ENCODE peak calls at places on chromosomes 6 and 20, in five cellular contexts. L, R, W, C and B are unnamed samples.

GRCh38 chr20:22711981-22712755 is 127.8 kb upstream of the FOXA2 start:
- DNase-seq in L (no peak), R (no peak), W (no peak), C (no peak), B (no peak)

GRCh38 chr6:23413327-23414203 is 712.5 kb upstream of the NRSN1 start:
- DNase-seq in L (peak; percentile 50), R (no peak), W (peak; percentile 66), C (no peak), B (no peak)

GRCh38 chr6:128118401-128118800 is 217.5 kb upstream of the THEMIS start:
- DNase-seq in L (peak; percentile 65), R (no peak), W (peak; percentile 60), C (no peak), B (no peak)

GRCh38 chr6:119339941-119340456 is 9.6 kb downstream of the MAN1A1 start:
- DNase-seq in L (peak; percentile 13), R (no peak), W (no peak), C (no peak), B (no peak)

GRCh38 chr6:45044510-45045252 is 283.4 kb upstream of the RUNX2 start:
- DNase-seq in L (no peak), R (no peak), W (no peak), C (no peak), B (no peak)

GRCh38 chr20:63059684-63060056 is 52.9 kb upstream of the BHLHE23 start:
- DNase-seq in L (no peak), R (no peak), W (no peak), C (no peak), B (no peak)

GRCh38 chr6:32195902-32196681 is 3.6 kb upstream of the GPSM3 start:
- DNase-seq in L (peak; percentile 91), R (peak; percentile 90), W (peak; percentile 88), C (peak; percentile 84), B (peak; percentile 94)

GRCh38 chr20:688809-689208 is 13.2 kb upstream of the SCRT2 start:
- DNase-seq in L (no peak), R (no peak), W (peak; percentile 2), C (peak; percentile 81), B (peak; percentile 77)

GRCh38 chr6:169866140-169866534 is 114.7 kb downstream of the ERMARD start:
- DNase-seq in L (no peak), R (peak; percentile 22), W (no peak), C (no peak), B (no peak)

GRCh38 chr20:25178563-25179438 is 16.7 kb upstream of the ENTPD6 start:
- DNase-seq in L (peak; percentile 66), R (peak; percentile 48), W (peak; percentile 91), C (peak; percentile 29), B (peak; percentile 52)

GRCh38 chr20:38542994-38543906 is 37.7 kb upstream of the ADIG start:
- DNase-seq in L (no peak), R (no peak), W (no peak), C (no peak), B (no peak)

GRCh38 chr20:54172856-54173652 is 732 bp downstream of the CYP24A1 start:
- DNase-seq in L (no peak), R (peak; percentile 79), W (no peak), C (peak; percentile 49), B (peak; percentile 57)

GRCh38 chr20:54174452-54175175 is 828 bp upstream of the CYP24A1 start:
- DNase-seq in L (no peak), R (peak; percentile 47), W (no peak), C (peak; percentile 18), B (peak; percentile 19)

GRCh38 chr20:54176610-54177009 is 2.8 kb upstream of the CYP24A1 start:
- DNase-seq in L (no peak), R (no peak), W (no peak), C (no peak), B (peak; percentile 31)

GRCh38 chr20:54172532-54172855 is 1.3 kb downstream of the CYP24A1 start:
- DNase-seq in L (no peak), R (no peak), W (no peak), C (no peak), B (no peak)

DNA sequence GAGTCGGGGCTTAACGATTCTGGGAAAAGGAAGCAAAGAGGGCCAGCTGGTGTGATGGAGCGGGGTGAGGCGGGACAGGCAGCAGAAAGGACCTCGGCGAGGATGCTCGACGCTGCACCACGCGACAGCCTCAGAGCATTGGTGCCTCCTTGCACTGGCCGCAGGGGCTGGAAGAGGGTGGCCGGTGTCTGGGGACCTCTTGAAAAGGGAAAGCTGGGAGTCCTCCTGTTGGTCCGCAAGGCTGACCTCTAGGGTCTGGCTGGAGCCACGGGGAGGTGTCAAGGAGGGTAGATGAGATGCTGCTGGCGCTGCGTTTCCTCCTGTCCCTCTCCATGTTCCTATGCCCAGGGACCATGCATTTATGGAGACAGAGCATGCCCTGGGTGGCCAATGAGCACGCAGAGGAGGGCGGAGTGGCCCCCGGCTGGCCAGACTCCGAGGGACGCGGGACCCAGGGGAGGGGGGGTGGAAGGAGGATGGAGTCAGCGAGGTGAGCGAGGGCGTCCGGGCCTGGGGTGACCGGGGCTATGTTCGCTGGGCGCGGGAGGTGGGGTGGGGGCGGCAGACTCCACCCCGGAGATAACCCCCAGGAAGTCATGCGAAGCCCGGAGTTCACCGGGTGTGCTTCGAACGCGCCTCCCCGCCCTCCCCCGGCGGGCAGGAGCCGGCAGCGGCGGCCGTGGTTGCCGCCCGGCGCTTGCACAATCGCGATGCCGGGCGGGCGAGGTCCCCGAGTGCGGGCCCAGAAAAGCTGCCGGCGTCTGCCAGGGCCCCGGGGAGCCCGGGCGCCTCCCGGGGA is at the start of gene CYP24A1:
- DNase-seq in L (no peak), R (peak; percentile 78), W (no peak), C (peak; percentile 12), B (peak; percentile 57)
- H2BK15ac ChIP-seq in L (no peak within 1 kb of the TSS), R (no peak within 1 kb of the TSS), W (no peak within 1 kb of the TSS), C (no peak within 1 kb of the TSS), B (no peak within 1 kb of the TSS)

GRCh38 chr20:31566658-31567379 is 38.3 kb upstream of the ID1 start:
- DNase-seq in L (no peak), R (peak; percentile 56), W (no peak), C (no peak), B (no peak)
- H3K9ac ChIP-seq in L (no peak overlapping the region), R (no peak overlapping the region), W (no peak overlapping the region), C (no peak overlapping the region), B (no peak overlapping the region)

DNA sequence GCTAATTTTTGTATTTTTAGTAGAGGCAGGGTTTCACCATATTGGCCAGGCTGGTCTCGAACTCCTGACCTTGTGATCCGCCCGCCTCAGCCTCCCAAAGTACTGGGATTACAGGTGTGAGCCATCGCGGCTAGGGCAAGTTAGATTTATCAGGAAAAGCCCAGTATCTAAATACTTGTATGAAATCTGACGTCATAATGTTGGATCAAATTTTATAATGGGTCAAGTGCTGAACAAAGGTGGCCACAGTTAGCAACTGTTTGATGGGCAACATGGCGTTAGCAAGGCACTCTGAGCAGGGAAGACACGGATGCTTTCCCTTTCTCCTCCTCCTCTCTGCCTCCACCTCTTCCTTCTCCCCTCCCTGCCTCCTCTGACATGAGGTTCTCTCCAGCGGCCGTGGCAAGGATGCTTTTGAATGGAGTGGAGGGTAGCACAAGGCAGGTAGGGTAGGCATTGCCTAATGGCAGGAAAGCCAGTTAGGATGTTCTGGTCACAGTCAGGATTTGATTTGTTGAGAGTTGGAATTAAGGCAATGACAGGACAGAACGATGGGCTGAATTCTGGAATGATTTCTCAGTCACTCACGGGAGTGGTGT is 149.6 kb downstream of the BCAS1 start:
- DNase-seq in L (no peak), R (no peak), W (no peak), C (no peak), B (no peak)
- H2BK15ac ChIP-seq in L (no peak overlapping the region), R (peak overlapping the region; percentile 90), W (peak overlapping the region; percentile 71), C (no peak overlapping the region), B (no peak overlapping the region)

GRCh38 chr6:143680157-143680556 is 2.4 kb downstream of the PHACTR2 start:
- DNase-seq in L (no peak), R (no peak), W (no peak), C (no peak), B (peak; percentile 52)

GRCh38 chr6:143677577-143677890 is 231 bp upstream of the PHACTR2 start:
- DNase-seq in L (no peak), R (no peak), W (no peak), C (no peak), B (no peak)

GRCh38 chr6:143676437-143677045 is 1.2 kb upstream of the PHACTR2 start:
- DNase-seq in L (no peak), R (no peak), W (no peak), C (no peak), B (peak; percentile 75)

GRCh38 chr6:143677891-143678737 is at the start of gene PHACTR2:
- DNase-seq in L (peak; percentile 77), R (peak; percentile 82), W (peak; percentile 71), C (peak; percentile 90), B (peak; percentile 97)

GRCh38 chr6:143678980-143679379 is 1.2 kb downstream of the PHACTR2 start:
- DNase-seq in L (no peak), R (no peak), W (no peak), C (no peak), B (peak; percentile 50)
- H3K9ac ChIP-seq in L (peak overlapping the region; percentile 99), R (no peak overlapping the region), W (peak overlapping the region; percentile 99), C (no peak overlapping the region), B (peak overlapping the region; percentile 92)